ENCODE peak calls at places on chromosomes 2 and 18, in eight cellular contexts. One of them, this sample, is unnamed.

GRCh38 chr2:96065381-96065930 is 30.7 kb upstream of the GPAT2 start:
- DNase-seq in GM06990: no peak
- DNase-seq in skeletal muscle cell: no peak
- DNase-seq in heart right ventricle: no peak
- DNase-seq in neuronal stem cell: no peak
- DNase-seq in HL-60: no peak
- DNase-seq in adrenal gland: no peak
- DNase-seq in tibial nerve: no peak
- DNase-seq in this sample: no peak

GRCh38 chr18:34609991-34610658 is 100.0 kb upstream of the DTNA start:
- DNase-seq in GM06990: no peak
- DNase-seq in skeletal muscle cell: no peak
- DNase-seq in heart right ventricle: no peak
- DNase-seq in neuronal stem cell: no peak
- DNase-seq in HL-60: no peak
- DNase-seq in adrenal gland: no peak
- DNase-seq in tibial nerve: no peak
- DNase-seq in this sample: no peak

GRCh38 chr2:151258121-151258520 is 3.5 kb downstream of the RBM43 start:
- DNase-seq in GM06990: no peak
- DNase-seq in skeletal muscle cell: peak; percentile 62
- DNase-seq in heart right ventricle: no peak
- DNase-seq in neuronal stem cell: no peak
- DNase-seq in HL-60: no peak
- DNase-seq in adrenal gland: no peak
- DNase-seq in tibial nerve: no peak
- DNase-seq in this sample: no peak

GRCh38 chr18:31548825-31549224 is 42.9 kb upstream of the TTR start:
- DNase-seq in GM06990: no peak
- DNase-seq in skeletal muscle cell: no peak
- DNase-seq in heart right ventricle: no peak
- DNase-seq in neuronal stem cell: no peak
- DNase-seq in HL-60: no peak
- DNase-seq in adrenal gland: no peak
- DNase-seq in tibial nerve: no peak
- DNase-seq in this sample: no peak

GRCh38 chr18:28689591-28689990 is 512.7 kb upstream of the CDH2 start:
- DNase-seq in GM06990: no peak
- DNase-seq in skeletal muscle cell: no peak
- DNase-seq in heart right ventricle: no peak
- DNase-seq in neuronal stem cell: no peak
- DNase-seq in HL-60: no peak
- DNase-seq in adrenal gland: no peak
- DNase-seq in tibial nerve: no peak
- DNase-seq in this sample: no peak

GRCh38 chr2:183070942-183071844 is 7.4 kb upstream of the DUSP19 start:
- DNase-seq in GM06990: no peak
- DNase-seq in skeletal muscle cell: no peak
- DNase-seq in heart right ventricle: peak; percentile 40
- DNase-seq in neuronal stem cell: no peak
- DNase-seq in HL-60: no peak
- DNase-seq in adrenal gland: peak; percentile 42
- DNase-seq in tibial nerve: peak; percentile 13
- DNase-seq in this sample: peak; percentile 23

GRCh38 chr18:70578480-70578879 is 289.6 kb downstream of the SOCS6 start:
- DNase-seq in GM06990: no peak
- DNase-seq in skeletal muscle cell: no peak
- DNase-seq in heart right ventricle: no peak
- DNase-seq in neuronal stem cell: peak; percentile 23
- DNase-seq in HL-60: no peak
- DNase-seq in adrenal gland: no peak
- DNase-seq in tibial nerve: no peak
- DNase-seq in this sample: no peak

GRCh38 chr2:84906108-84906899 is 848 bp downstream of the TMSB10 start:
- DNase-seq in GM06990: peak; percentile 76
- DNase-seq in skeletal muscle cell: no peak
- DNase-seq in heart right ventricle: peak; percentile 45
- DNase-seq in neuronal stem cell: no peak
- DNase-seq in HL-60: no peak
- DNase-seq in adrenal gland: peak; percentile 41
- DNase-seq in tibial nerve: no peak
- DNase-seq in this sample: peak; percentile 49

GRCh38 chr18:59469463-59470180 is 110.6 kb upstream of the LMAN1 start:
- DNase-seq in GM06990: no peak
- DNase-seq in skeletal muscle cell: no peak
- DNase-seq in heart right ventricle: peak; percentile 44
- DNase-seq in neuronal stem cell: no peak
- DNase-seq in HL-60: no peak
- DNase-seq in adrenal gland: no peak
- DNase-seq in tibial nerve: no peak
- DNase-seq in this sample: no peak

GRCh38 chr2:69111036-69111435 is 98.1 kb downstream of the ANTXR1 start:
- DNase-seq in GM06990: no peak
- DNase-seq in skeletal muscle cell: no peak
- DNase-seq in heart right ventricle: no peak
- DNase-seq in neuronal stem cell: no peak
- DNase-seq in HL-60: no peak
- DNase-seq in adrenal gland: no peak
- DNase-seq in tibial nerve: no peak
- DNase-seq in this sample: no peak

GRCh38 chr2:48855142-48855541 is 99.6 kb upstream of the LHCGR start:
- DNase-seq in GM06990: no peak
- DNase-seq in skeletal muscle cell: no peak
- DNase-seq in heart right ventricle: no peak
- DNase-seq in neuronal stem cell: no peak
- DNase-seq in HL-60: no peak
- DNase-seq in adrenal gland: no peak
- DNase-seq in tibial nerve: no peak
- DNase-seq in this sample: no peak

GRCh38 chr2:30385327-30385726 is 61.7 kb upstream of the LCLAT1 start:
- DNase-seq in GM06990: no peak
- DNase-seq in skeletal muscle cell: no peak
- DNase-seq in heart right ventricle: no peak
- DNase-seq in neuronal stem cell: peak; percentile 41
- DNase-seq in HL-60: no peak
- DNase-seq in adrenal gland: no peak
- DNase-seq in tibial nerve: no peak
- DNase-seq in this sample: peak; percentile 71

GRCh38 chr2:44770221-44771187 is 171.0 kb upstream of the SIX3 start:
- DNase-seq in GM06990: no peak
- DNase-seq in skeletal muscle cell: no peak
- DNase-seq in heart right ventricle: no peak
- DNase-seq in neuronal stem cell: no peak
- DNase-seq in HL-60: no peak
- DNase-seq in adrenal gland: no peak
- DNase-seq in tibial nerve: no peak
- DNase-seq in this sample: no peak

GRCh38 chr18:424071-424868 is 76.2 kb downstream of the COLEC12 start:
- DNase-seq in GM06990: no peak
- DNase-seq in skeletal muscle cell: peak; percentile 69
- DNase-seq in heart right ventricle: no peak
- DNase-seq in neuronal stem cell: no peak
- DNase-seq in HL-60: no peak
- DNase-seq in adrenal gland: no peak
- DNase-seq in tibial nerve: no peak
- DNase-seq in this sample: no peak

GRCh38 chr2:16051046-16051489 is 110.7 kb downstream of the MYCN start:
- DNase-seq in GM06990: no peak
- DNase-seq in skeletal muscle cell: no peak
- DNase-seq in heart right ventricle: no peak
- DNase-seq in neuronal stem cell: no peak
- DNase-seq in HL-60: no peak
- DNase-seq in adrenal gland: peak; percentile 36
- DNase-seq in tibial nerve: no peak
- DNase-seq in this sample: no peak

GRCh38 chr2:172095146-172095904 is 7.4 kb downstream of the DLX2 start:
- DNase-seq in GM06990: peak; percentile 75
- DNase-seq in skeletal muscle cell: peak; percentile 73
- DNase-seq in heart right ventricle: peak; percentile 36
- DNase-seq in neuronal stem cell: peak; percentile 47
- DNase-seq in HL-60: no peak
- DNase-seq in adrenal gland: no peak
- DNase-seq in tibial nerve: no peak
- DNase-seq in this sample: peak; percentile 51

GRCh38 chr18:56196495-56197225 is 441.7 kb downstream of the TXNL1 start:
- DNase-seq in GM06990: no peak
- DNase-seq in skeletal muscle cell: no peak
- DNase-seq in heart right ventricle: no peak
- DNase-seq in neuronal stem cell: no peak
- DNase-seq in HL-60: no peak
- DNase-seq in adrenal gland: no peak
- DNase-seq in tibial nerve: no peak
- DNase-seq in this sample: no peak

GRCh38 chr2:30310955-30311354 is 79.6 kb downstream of the LBH start:
- DNase-seq in GM06990: peak; percentile 65
- DNase-seq in skeletal muscle cell: no peak
- DNase-seq in heart right ventricle: no peak
- DNase-seq in neuronal stem cell: no peak
- DNase-seq in HL-60: no peak
- DNase-seq in adrenal gland: no peak
- DNase-seq in tibial nerve: no peak
- DNase-seq in this sample: no peak

DNA sequence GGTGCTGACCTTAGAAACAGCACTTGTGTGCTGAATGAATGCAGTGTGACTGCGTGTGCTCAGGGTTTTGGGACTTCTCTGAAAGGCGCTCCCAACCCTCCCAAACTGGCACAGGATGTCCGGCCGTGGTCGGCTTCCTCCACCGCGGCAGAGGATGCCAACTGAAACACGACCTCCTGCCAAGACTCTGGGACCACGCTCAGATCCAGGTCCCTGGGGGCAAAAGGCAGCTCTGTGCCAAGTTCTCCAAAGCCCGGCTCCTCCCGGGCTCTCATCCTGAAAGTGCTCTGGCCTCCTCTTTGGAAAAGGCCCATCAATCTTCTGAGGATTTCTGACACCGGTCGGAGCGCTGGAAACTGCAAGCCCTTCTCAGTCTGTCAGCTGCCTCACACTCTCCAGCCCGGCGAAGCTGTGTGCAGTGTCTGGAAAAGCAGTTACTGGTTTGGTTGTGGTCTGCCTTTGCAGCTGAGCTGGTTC is 32.3 kb upstream of the ZBTB7C start:
- DNase-seq in GM06990: no peak
- DNase-seq in skeletal muscle cell: no peak
- DNase-seq in heart right ventricle: peak; percentile 54
- DNase-seq in neuronal stem cell: no peak
- DNase-seq in HL-60: no peak
- DNase-seq in adrenal gland: peak; percentile 52
- DNase-seq in tibial nerve: no peak
- DNase-seq in this sample: peak; percentile 73
- H3K4me3 ChIP-seq in GM06990: no peak overlapping the region
- H3K4me3 ChIP-seq in skeletal muscle cell: peak overlapping the region; percentile 4
- H3K4me3 ChIP-seq in heart right ventricle: peak overlapping the region; percentile 10
- H3K4me3 ChIP-seq in neuronal stem cell: no peak overlapping the region
- H3K4me3 ChIP-seq in HL-60: no peak overlapping the region
- H3K4me3 ChIP-seq in adrenal gland: no peak overlapping the region
- H3K4me3 ChIP-seq in tibial nerve: no peak overlapping the region
- H3K4me3 ChIP-seq in this sample: no peak overlapping the region

GRCh38 chr2:29017716-29018275 is 36.7 kb downstream of the TOGARAM2 start:
- DNase-seq in GM06990: no peak
- DNase-seq in skeletal muscle cell: no peak
- DNase-seq in heart right ventricle: no peak
- DNase-seq in neuronal stem cell: no peak
- DNase-seq in HL-60: no peak
- DNase-seq in adrenal gland: no peak
- DNase-seq in tibial nerve: no peak
- DNase-seq in this sample: no peak

GRCh38 chr2:29016500-29016899 is 35.4 kb downstream of the TOGARAM2 start:
- DNase-seq in GM06990: no peak
- DNase-seq in skeletal muscle cell: no peak
- DNase-seq in heart right ventricle: peak; percentile 48
- DNase-seq in neuronal stem cell: no peak
- DNase-seq in HL-60: no peak
- DNase-seq in adrenal gland: peak; percentile 61
- DNase-seq in tibial nerve: peak; percentile 12
- DNase-seq in this sample: no peak

GRCh38 chr2:29014811-29015414 is 33.8 kb downstream of the TOGARAM2 start:
- DNase-seq in GM06990: peak; percentile 35
- DNase-seq in skeletal muscle cell: peak; percentile 52
- DNase-seq in heart right ventricle: peak; percentile 67
- DNase-seq in neuronal stem cell: no peak
- DNase-seq in HL-60: peak; percentile 52
- DNase-seq in adrenal gland: no peak
- DNase-seq in tibial nerve: peak; percentile 15
- DNase-seq in this sample: peak; percentile 40

GRCh38 chr2:29014331-29014730 is 33.2 kb downstream of the TOGARAM2 start:
- DNase-seq in GM06990: peak; percentile 29
- DNase-seq in skeletal muscle cell: no peak
- DNase-seq in heart right ventricle: peak; percentile 54
- DNase-seq in neuronal stem cell: no peak
- DNase-seq in HL-60: no peak
- DNase-seq in adrenal gland: no peak
- DNase-seq in tibial nerve: no peak
- DNase-seq in this sample: no peak

GRCh38 chr2:29015701-29016470 is 34.8 kb downstream of the TOGARAM2 start:
- DNase-seq in GM06990: no peak
- DNase-seq in skeletal muscle cell: no peak
- DNase-seq in heart right ventricle: peak; percentile 77
- DNase-seq in neuronal stem cell: no peak
- DNase-seq in HL-60: no peak
- DNase-seq in adrenal gland: peak; percentile 34
- DNase-seq in tibial nerve: peak; percentile 14
- DNase-seq in this sample: no peak
- H3K4me3 ChIP-seq in GM06990: no peak overlapping the region
- H3K4me3 ChIP-seq in skeletal muscle cell: no peak overlapping the region
- H3K4me3 ChIP-seq in heart right ventricle: peak overlapping the region; percentile 15
- H3K4me3 ChIP-seq in neuronal stem cell: no peak overlapping the region
- H3K4me3 ChIP-seq in HL-60: no peak overlapping the region
- H3K4me3 ChIP-seq in adrenal gland: no peak overlapping the region
- H3K4me3 ChIP-seq in tibial nerve: peak overlapping the region; percentile 38
- H3K4me3 ChIP-seq in this sample: no peak overlapping the region

GRCh38 chr2:176496756-176497155 is 227.5 kb downstream of the MTX2 start:
- DNase-seq in GM06990: no peak
- DNase-seq in skeletal muscle cell: no peak
- DNase-seq in heart right ventricle: no peak
- DNase-seq in neuronal stem cell: no peak
- DNase-seq in HL-60: no peak
- DNase-seq in adrenal gland: no peak
- DNase-seq in tibial nerve: no peak
- DNase-seq in this sample: no peak
- H3K4me3 ChIP-seq in GM06990: no peak overlapping the region
- H3K4me3 ChIP-seq in skeletal muscle cell: no peak overlapping the region
- H3K4me3 ChIP-seq in heart right ventricle: no peak overlapping the region
- H3K4me3 ChIP-seq in neuronal stem cell: no peak overlapping the region
- H3K4me3 ChIP-seq in HL-60: no peak overlapping the region
- H3K4me3 ChIP-seq in adrenal gland: no peak overlapping the region
- H3K4me3 ChIP-seq in tibial nerve: no peak overlapping the region
- H3K4me3 ChIP-seq in this sample: no peak overlapping the region

GRCh38 chr2:189783927-189784867 is at the start of the genes ORMDL1 and PMS1:
- DNase-seq in GM06990: peak; percentile 98
- DNase-seq in skeletal muscle cell: peak; percentile 89
- DNase-seq in heart right ventricle: peak; percentile 97
- DNase-seq in neuronal stem cell: peak; percentile 95
- DNase-seq in HL-60: peak; percentile 82
- DNase-seq in adrenal gland: peak; percentile 95
- DNase-seq in tibial nerve: peak; percentile 89
- DNase-seq in this sample: peak; percentile 96

GRCh38 chr2:189783451-189783926 is 650 bp downstream of the ORMDL1 start:
- DNase-seq in GM06990: no peak
- DNase-seq in skeletal muscle cell: no peak
- DNase-seq in heart right ventricle: no peak
- DNase-seq in neuronal stem cell: no peak
- DNase-seq in HL-60: no peak
- DNase-seq in adrenal gland: no peak
- DNase-seq in tibial nerve: no peak
- DNase-seq in this sample: no peak

GRCh38 chr2:189782221-189782671 is 1.9 kb downstream of the ORMDL1 start:
- DNase-seq in GM06990: peak; percentile 18
- DNase-seq in skeletal muscle cell: no peak
- DNase-seq in heart right ventricle: no peak
- DNase-seq in neuronal stem cell: no peak
- DNase-seq in HL-60: peak; percentile 68
- DNase-seq in adrenal gland: no peak
- DNase-seq in tibial nerve: no peak
- DNase-seq in this sample: no peak
- H3K4me3 ChIP-seq in GM06990: peak overlapping the region; percentile 89
- H3K4me3 ChIP-seq in skeletal muscle cell: peak overlapping the region; percentile 83
- H3K4me3 ChIP-seq in heart right ventricle: peak overlapping the region; percentile 85
- H3K4me3 ChIP-seq in neuronal stem cell: no peak overlapping the region
- H3K4me3 ChIP-seq in HL-60: peak overlapping the region; percentile 92
- H3K4me3 ChIP-seq in adrenal gland: no peak overlapping the region
- H3K4me3 ChIP-seq in tibial nerve: peak overlapping the region; percentile 94
- H3K4me3 ChIP-seq in this sample: no peak overlapping the region

This sample was measured in thyroid gland.